ENCODE peak calls at places on chromosome 14, in six cellular contexts. T is heart left ventricle, U is stomach, X is lower leg skin, S is Peyer's patch, K is gastrocnemius medialis. B is an unnamed sample.

GRCh38 chr14:94062344-94062904 is 18.6 kb downstream of the DDX24 start:
- DNase-seq in T (no peak), U (no peak), X (no peak), S (no peak), K (no peak), B (no peak)

GRCh38 chr14:90049390-90049789 is 12.4 kb upstream of the KCNK13 start:
- DNase-seq in T (no peak), U (no peak), X (no peak), S (no peak), K (no peak), B (no peak)

GRCh38 chr14:83874662-83875061 is 1655.3 kb upstream of the FLRT2 start:
- DNase-seq in T (no peak), U (no peak), X (no peak), S (no peak), K (no peak), B (no peak)

GRCh38 chr14:91367173-91368171 is 50.1 kb downstream of the CCDC88C start:
- DNase-seq in T (no peak), U (peak; percentile 85), X (no peak), S (peak; percentile 80), K (no peak), B (no peak)

GRCh38 chr14:105917933-105918436 is 391.6 kb downstream of the TMEM121 start:
- DNase-seq in T (no peak), U (no peak), X (no peak), S (no peak), K (no peak), B (no peak)

GRCh38 chr14:94644102-94644535 is 31.9 kb downstream of the SERPINA3 start:
- DNase-seq in T (no peak), U (no peak), X (no peak), S (no peak), K (no peak), B (no peak)

GRCh38 chr14:27050195-27050594 is 452.4 kb upstream of the NOVA1 start:
- DNase-seq in T (no peak), U (no peak), X (no peak), S (no peak), K (no peak), B (no peak)

GRCh38 chr14:93940437-93940836 is 13.3 kb downstream of the FAM181A start:
- DNase-seq in T (no peak), U (no peak), X (no peak), S (no peak), K (no peak), B (no peak)

GRCh38 chr14:100604126-100604501 is 16.9 kb upstream of the BEGAIN start:
- DNase-seq in T (peak; percentile 8), U (no peak), X (no peak), S (no peak), K (peak; percentile 3), B (no peak)

GRCh38 chr14:37641117-37641516 is 45.7 kb downstream of the TTC6 start:
- DNase-seq in T (no peak), U (no peak), X (no peak), S (no peak), K (no peak), B (no peak)

DNA sequence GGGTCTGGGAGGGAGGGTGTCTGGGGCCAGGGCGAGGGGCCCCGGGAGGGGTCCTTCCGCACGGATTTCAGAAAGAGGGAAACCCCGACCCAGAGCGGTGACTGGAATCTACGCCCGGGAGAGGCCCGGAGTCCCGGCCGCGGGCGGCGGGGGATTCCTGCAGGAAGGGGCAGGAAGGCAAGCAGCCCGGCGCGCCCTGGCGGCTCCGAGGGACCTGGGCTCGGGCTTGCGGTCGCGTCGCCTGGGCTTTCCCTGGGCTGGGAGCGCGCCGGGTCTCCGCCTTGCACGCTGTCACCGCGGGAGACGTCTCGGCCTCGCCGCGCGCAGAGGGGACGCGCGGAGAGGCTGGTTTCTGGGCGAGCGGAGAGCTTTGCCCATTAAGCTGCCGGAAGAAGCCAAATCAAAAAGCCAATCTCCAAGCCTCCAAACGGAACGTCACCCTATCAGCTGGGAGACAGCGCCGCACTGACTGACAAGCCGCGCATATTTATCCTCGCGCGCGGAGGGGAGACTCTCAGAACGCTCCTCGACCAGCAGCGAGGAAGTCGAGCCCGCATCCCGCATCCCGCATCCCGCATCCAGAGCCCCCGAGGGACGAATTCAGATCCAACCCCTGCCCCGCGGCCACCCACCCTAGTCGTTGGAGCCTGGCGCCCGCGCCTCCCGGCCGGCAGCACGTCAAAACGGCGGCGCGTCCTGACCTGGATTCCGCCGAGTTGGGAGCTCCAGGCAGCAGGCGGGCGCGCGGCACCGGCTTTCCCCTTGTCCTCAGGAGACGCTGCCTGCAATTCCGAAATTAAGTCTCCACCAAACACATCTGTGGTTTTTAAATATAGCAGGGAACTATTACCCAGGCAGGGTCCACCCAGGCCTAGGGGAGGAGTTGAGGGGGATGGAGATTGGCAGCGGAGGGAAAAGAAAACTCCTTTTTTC is at the start of gene SLC8A3:
- DNase-seq in T (no peak), U (peak; percentile 26), X (no peak), S (no peak), K (peak; percentile 83), B (peak; percentile 12)
- TF ChIP-seq POLR2A in T (no peak), U (no peak), X (no peak), S (no peak), K (peak; percentile 95), B (no peak)

GRCh38 chr14:22977684-22978486 is 4.5 kb downstream of the AJUBA start:
- DNase-seq in T (peak; percentile 73), U (peak; percentile 69), X (no peak), S (no peak), K (no peak), B (peak; percentile 94)

GRCh38 chr14:22976620-22977433 is 5.5 kb downstream of the AJUBA start:
- DNase-seq in T (no peak), U (peak; percentile 48), X (no peak), S (no peak), K (no peak), B (no peak)

GRCh38 chr14:22978487-22978837 is 3.9 kb downstream of the AJUBA start:
- DNase-seq in T (no peak), U (no peak), X (no peak), S (no peak), K (no peak), B (no peak)

GRCh38 chr14:22978873-22979671 is 3.3 kb downstream of the AJUBA start:
- DNase-seq in T (no peak), U (no peak), X (peak; percentile 80), S (no peak), K (no peak), B (no peak)

GRCh38 chr14:22977434-22977683 is 5.0 kb downstream of the AJUBA start:
- DNase-seq in T (no peak), U (no peak), X (no peak), S (no peak), K (no peak), B (no peak)
- H3K4me3 ChIP-seq in T (no peak overlapping the region), U (no peak overlapping the region), X (no peak overlapping the region), S (no peak overlapping the region), K (no peak overlapping the region), B (no peak overlapping the region)

DNA sequence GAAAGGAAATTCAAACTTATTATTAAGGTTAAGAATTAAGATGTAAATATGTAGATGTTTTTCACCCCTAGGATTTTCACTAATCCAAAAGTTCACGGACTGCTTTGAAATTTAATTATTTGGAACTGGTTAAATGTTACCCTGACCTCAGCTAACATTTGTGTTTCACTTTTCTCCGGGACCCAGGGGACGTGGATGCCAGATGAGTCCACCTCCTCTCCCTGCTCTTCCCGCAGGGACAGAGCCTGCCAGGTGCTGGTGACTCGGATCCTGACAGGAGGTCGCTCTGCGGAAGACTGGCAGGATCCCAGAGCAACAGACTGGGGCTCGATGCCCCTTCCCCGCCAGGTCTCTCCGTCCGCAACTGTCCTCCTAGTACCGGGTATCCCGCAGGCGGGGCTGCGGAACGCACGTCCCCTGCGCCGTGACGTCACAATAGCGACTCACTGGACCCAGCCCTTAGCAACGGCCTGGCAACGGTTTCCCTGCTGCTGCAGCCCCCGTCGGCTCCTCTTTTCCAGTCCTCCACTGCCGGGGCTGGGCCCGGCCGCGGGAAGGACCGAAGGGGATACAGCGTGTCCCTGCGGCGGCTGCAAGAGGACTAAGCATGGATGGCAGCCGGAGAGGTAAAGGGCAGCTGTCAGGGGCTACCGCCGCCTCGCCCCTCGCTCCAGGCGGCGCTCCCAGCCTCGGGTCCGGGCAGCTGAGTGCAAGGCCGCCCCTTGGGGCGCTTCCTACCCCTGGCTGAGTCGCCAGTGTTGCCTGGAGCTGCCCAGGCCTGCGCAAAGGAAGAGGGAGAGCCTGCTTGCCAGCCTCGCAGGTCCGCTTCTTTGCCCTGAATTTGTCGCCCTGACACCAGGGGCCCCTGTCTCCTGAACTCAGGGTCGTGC is at the start of gene SPATA7:
- DNase-seq in T (peak; percentile 95), U (peak; percentile 94), X (peak; percentile 90), S (peak; percentile 89), K (peak; percentile 84), B (peak; percentile 97)
- TF ChIP-seq POLR2A in T (peak; percentile 78), U (no peak), X (no peak), S (peak; percentile 53), K (peak; percentile 53), B (peak; percentile 46)

GRCh38 chr14:21524575-21525518 is 1.3 kb downstream of the SALL2 start:
- DNase-seq in T (no peak), U (no peak), X (no peak), S (no peak), K (no peak), B (no peak)
- H3K4me3 ChIP-seq in T (peak overlapping the region; percentile 89), U (peak overlapping the region; percentile 67), X (no peak overlapping the region), S (peak overlapping the region; percentile 72), K (no peak overlapping the region), B (peak overlapping the region; percentile 35)

DNA sequence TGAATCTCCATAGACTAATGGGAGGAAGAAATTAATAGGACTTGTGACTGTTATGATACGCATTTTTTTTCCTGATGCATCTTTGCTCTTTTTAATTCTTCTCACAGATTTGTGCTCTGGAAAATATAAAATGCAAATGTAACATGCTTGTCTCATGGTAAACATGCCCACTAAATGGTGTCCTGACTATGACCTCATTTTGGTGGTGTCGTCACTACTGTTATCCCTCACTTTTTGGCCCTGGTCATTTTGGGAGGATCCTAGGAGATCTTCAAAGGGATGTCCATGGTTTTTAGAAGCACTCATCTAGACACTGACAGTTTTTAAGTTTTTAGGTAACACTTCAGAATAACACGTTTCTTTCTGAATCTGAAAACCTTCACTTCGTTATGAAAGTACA is 790.8 kb upstream of the FBXO33 start:
- DNase-seq in T (no peak), U (no peak), X (no peak), S (no peak), K (no peak), B (no peak)
- TF ChIP-seq POLR2A in T (no peak), U (no peak), X (no peak), S (no peak), K (no peak), B (no peak)

B was measured in thyroid gland.